ENCODE peak calls at places on chromosomes 13 and 19, in five cellular contexts. I, D, R, N and B are unnamed samples.

GRCh38 chr13:32007494-32007893 is 24.1 kb upstream of the FRY start:
- DNase-seq in I (peak), D (no peak), R (no peak), N (no peak), B (no peak)

GRCh38 chr13:77696006-77696862 is 1.3 kb upstream of the SLAIN1 start:
- DNase-seq in I (no peak), D (no peak), R (no peak), N (no peak), B (no peak)

GRCh38 chr19:1860133-1860775 is 3.1 kb downstream of the KLF16 start:
- DNase-seq in I (peak), D (peak), R (peak), N (no peak), B (no peak)

GRCh38 chr19:40424637-40425449 is 949 bp downstream of the SERTAD1 start:
- DNase-seq in I (no peak), D (peak), R (no peak), N (no peak), B (no peak)

GRCh38 chr19:13002389-13002898 is 7.2 kb downstream of the NFIX start:
- DNase-seq in I (no peak), D (no peak), R (no peak), N (no peak), B (no peak)

GRCh38 chr19:32465176-32465575 is 59.6 kb downstream of the DPY19L3 start:
- DNase-seq in I (no peak), D (no peak), R (no peak), N (no peak), B (no peak)

GRCh38 chr13:111017755-111018487 is 97.2 kb upstream of the ARHGEF7 start:
- DNase-seq in I (no peak), D (no peak), R (no peak), N (no peak), B (no peak)

GRCh38 chr13:98143601-98144500 is 957 bp downstream of the FARP1 start:
- DNase-seq in I (peak), D (no peak), R (no peak), N (peak), B (no peak)

GRCh38 chr19:16921766-16922591 is 33.2 kb downstream of the F2RL3 start:
- DNase-seq in I (no peak), D (no peak), R (no peak), N (no peak), B (no peak)

GRCh38 chr13:30105381-30105780 is 202.0 kb downstream of the KATNAL1 start:
- DNase-seq in I (no peak), D (no peak), R (no peak), N (no peak), B (no peak)

GRCh38 chr13:104006625-104007061 is 940.4 kb upstream of the SLC10A2 start:
- DNase-seq in I (no peak), D (no peak), R (no peak), N (no peak), B (no peak)

GRCh38 chr13:94601446-94602431 is at the start of gene GPR180:
- DNase-seq in I (peak), D (peak), R (peak), N (peak), B (peak)